ENCODE peak calls at places on chromosomes 12 and 14, in seven cellular contexts. One of them, this sample, is unnamed.

GRCh38 chr12:107553211-107553765 is 132.3 kb upstream of the PWP1 start:
- DNase-seq in fibroblast of pulmonary artery: no peak
- DNase-seq in ovary: no peak
- DNase-seq in GM13976: no peak
- DNase-seq in HFFc6: no peak
- DNase-seq in dorsolateral prefrontal cortex: no peak
- DNase-seq in testis: no peak
- DNase-seq in this sample: no peak

GRCh38 chr14:100263141-100263540 is 24.2 kb downstream of the YY1 start:
- DNase-seq in fibroblast of pulmonary artery: no peak
- DNase-seq in ovary: no peak
- DNase-seq in GM13976: no peak
- DNase-seq in HFFc6: peak
- DNase-seq in dorsolateral prefrontal cortex: no peak
- DNase-seq in testis: no peak
- DNase-seq in this sample: no peak

GRCh38 chr12:112557954-112558630 is 139.3 kb downstream of the PTPN11 start:
- DNase-seq in fibroblast of pulmonary artery: no peak
- DNase-seq in ovary: no peak
- DNase-seq in GM13976: no peak
- DNase-seq in HFFc6: no peak
- DNase-seq in dorsolateral prefrontal cortex: peak
- DNase-seq in testis: no peak
- DNase-seq in this sample: no peak

GRCh38 chr12:116878567-116879508 is 2.4 kb downstream of the HRK start:
- DNase-seq in fibroblast of pulmonary artery: no peak
- DNase-seq in ovary: no peak
- DNase-seq in GM13976: peak
- DNase-seq in HFFc6: no peak
- DNase-seq in dorsolateral prefrontal cortex: no peak
- DNase-seq in testis: no peak
- DNase-seq in this sample: peak

GRCh38 chr12:110639336-110640178 is 25.6 kb downstream of the TCTN1 start:
- DNase-seq in fibroblast of pulmonary artery: peak
- DNase-seq in ovary: no peak
- DNase-seq in GM13976: peak
- DNase-seq in HFFc6: peak
- DNase-seq in dorsolateral prefrontal cortex: no peak
- DNase-seq in testis: no peak
- DNase-seq in this sample: peak

GRCh38 chr14:32367501-32367900 is 38.4 kb downstream of the AKAP6 start:
- DNase-seq in fibroblast of pulmonary artery: peak
- DNase-seq in ovary: no peak
- DNase-seq in GM13976: no peak
- DNase-seq in HFFc6: no peak
- DNase-seq in dorsolateral prefrontal cortex: no peak
- DNase-seq in testis: no peak
- DNase-seq in this sample: no peak

GRCh38 chr14:34930591-34931069 is 52.2 kb upstream of the SRP54 start:
- DNase-seq in fibroblast of pulmonary artery: no peak
- DNase-seq in ovary: no peak
- DNase-seq in GM13976: peak
- DNase-seq in HFFc6: no peak
- DNase-seq in dorsolateral prefrontal cortex: no peak
- DNase-seq in testis: no peak
- DNase-seq in this sample: no peak

GRCh38 chr12:114257687-114258086 is 148.3 kb downstream of the TBX5 start:
- DNase-seq in fibroblast of pulmonary artery: no peak
- DNase-seq in ovary: no peak
- DNase-seq in GM13976: no peak
- DNase-seq in HFFc6: no peak
- DNase-seq in dorsolateral prefrontal cortex: no peak
- DNase-seq in testis: no peak
- DNase-seq in this sample: no peak

GRCh38 chr14:45249847-45250575 is 3.0 kb downstream of the MIS18BP1 start:
- DNase-seq in fibroblast of pulmonary artery: peak
- DNase-seq in ovary: peak
- DNase-seq in GM13976: peak
- DNase-seq in HFFc6: peak
- DNase-seq in dorsolateral prefrontal cortex: no peak
- DNase-seq in testis: peak
- DNase-seq in this sample: peak

GRCh38 chr12:66662179-66662578 is 16.7 kb downstream of the GRIP1 start:
- DNase-seq in fibroblast of pulmonary artery: no peak
- DNase-seq in ovary: no peak
- DNase-seq in GM13976: peak
- DNase-seq in HFFc6: no peak
- DNase-seq in dorsolateral prefrontal cortex: no peak
- DNase-seq in testis: no peak
- DNase-seq in this sample: no peak

GRCh38 chr12:69405466-69405865 is 45.9 kb downstream of the YEATS4 start:
- DNase-seq in fibroblast of pulmonary artery: peak
- DNase-seq in ovary: no peak
- DNase-seq in GM13976: no peak
- DNase-seq in HFFc6: peak
- DNase-seq in dorsolateral prefrontal cortex: no peak
- DNase-seq in testis: no peak
- DNase-seq in this sample: no peak

GRCh38 chr12:3904999-3905398 is 31.8 kb upstream of the PARP11 start:
- DNase-seq in fibroblast of pulmonary artery: no peak
- DNase-seq in ovary: no peak
- DNase-seq in GM13976: no peak
- DNase-seq in HFFc6: no peak
- DNase-seq in dorsolateral prefrontal cortex: no peak
- DNase-seq in testis: no peak
- DNase-seq in this sample: no peak

GRCh38 chr12:3896851-3897351 is 23.7 kb upstream of the PARP11 start:
- DNase-seq in fibroblast of pulmonary artery: no peak
- DNase-seq in ovary: no peak
- DNase-seq in GM13976: no peak
- DNase-seq in HFFc6: peak
- DNase-seq in dorsolateral prefrontal cortex: no peak
- DNase-seq in testis: peak
- DNase-seq in this sample: no peak

GRCh38 chr12:3898751-3899150 is 25.6 kb upstream of the PARP11 start:
- DNase-seq in fibroblast of pulmonary artery: no peak
- DNase-seq in ovary: no peak
- DNase-seq in GM13976: no peak
- DNase-seq in HFFc6: no peak
- DNase-seq in dorsolateral prefrontal cortex: no peak
- DNase-seq in testis: no peak
- DNase-seq in this sample: no peak

GRCh38 chr12:3897400-3897910 is 24.3 kb upstream of the PARP11 start:
- DNase-seq in fibroblast of pulmonary artery: no peak
- DNase-seq in ovary: no peak
- DNase-seq in GM13976: no peak
- DNase-seq in HFFc6: no peak
- DNase-seq in dorsolateral prefrontal cortex: no peak
- DNase-seq in testis: no peak
- DNase-seq in this sample: no peak

DNA sequence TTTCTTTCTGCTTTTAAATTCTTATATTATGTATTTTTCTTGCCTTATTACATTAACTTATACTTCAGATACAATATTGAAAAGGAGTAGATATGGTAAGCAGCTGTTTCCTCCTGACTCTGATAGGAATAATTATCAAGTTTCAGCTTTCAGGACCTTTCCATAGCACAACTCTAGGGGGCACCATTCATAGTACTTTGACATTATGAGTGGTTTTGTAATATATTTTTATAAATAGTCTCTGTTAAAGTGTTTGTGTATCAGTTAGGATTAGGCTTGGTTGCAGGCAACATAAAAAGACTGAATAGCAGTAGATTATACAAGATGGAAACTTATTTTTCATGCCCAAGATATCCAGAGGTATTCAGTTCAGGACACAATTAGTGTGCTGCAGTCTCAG is 27.9 kb upstream of the PARP11 start:
- DNase-seq in fibroblast of pulmonary artery: no peak
- DNase-seq in ovary: no peak
- DNase-seq in GM13976: no peak
- DNase-seq in HFFc6: no peak
- DNase-seq in dorsolateral prefrontal cortex: no peak
- DNase-seq in testis: no peak
- DNase-seq in this sample: no peak
- TF ChIP-seq CTCF in fibroblast of pulmonary artery: no peak
- TF ChIP-seq CTCF in ovary: no peak
- TF ChIP-seq CTCF in GM13976: no peak
- TF ChIP-seq CTCF in HFFc6: peak
- TF ChIP-seq CTCF in dorsolateral prefrontal cortex: no peak
- TF ChIP-seq CTCF in testis: no peak
- TF ChIP-seq CTCF in this sample: no peak

GRCh38 chr14:99174081-99174851 is 97.7 kb downstream of the BCL11B start:
- DNase-seq in fibroblast of pulmonary artery: no peak
- DNase-seq in ovary: no peak
- DNase-seq in GM13976: no peak
- DNase-seq in HFFc6: no peak
- DNase-seq in dorsolateral prefrontal cortex: no peak
- DNase-seq in testis: peak
- DNase-seq in this sample: no peak
- TF ChIP-seq CTCF in fibroblast of pulmonary artery: no peak
- TF ChIP-seq CTCF in ovary: no peak
- TF ChIP-seq CTCF in GM13976: no peak
- TF ChIP-seq CTCF in HFFc6: no peak
- TF ChIP-seq CTCF in dorsolateral prefrontal cortex: no peak
- TF ChIP-seq CTCF in testis: no peak
- TF ChIP-seq CTCF in this sample: no peak

GRCh38 chr14:80356413-80356812 is 145.1 kb upstream of the DIO2 start:
- DNase-seq in fibroblast of pulmonary artery: peak
- DNase-seq in ovary: no peak
- DNase-seq in GM13976: no peak
- DNase-seq in HFFc6: no peak
- DNase-seq in dorsolateral prefrontal cortex: no peak
- DNase-seq in testis: peak
- DNase-seq in this sample: no peak
- TF ChIP-seq CTCF in fibroblast of pulmonary artery: peak
- TF ChIP-seq CTCF in ovary: no peak
- TF ChIP-seq CTCF in GM13976: no peak
- TF ChIP-seq CTCF in HFFc6: peak
- TF ChIP-seq CTCF in dorsolateral prefrontal cortex: peak
- TF ChIP-seq CTCF in testis: no peak
- TF ChIP-seq CTCF in this sample: peak

DNA sequence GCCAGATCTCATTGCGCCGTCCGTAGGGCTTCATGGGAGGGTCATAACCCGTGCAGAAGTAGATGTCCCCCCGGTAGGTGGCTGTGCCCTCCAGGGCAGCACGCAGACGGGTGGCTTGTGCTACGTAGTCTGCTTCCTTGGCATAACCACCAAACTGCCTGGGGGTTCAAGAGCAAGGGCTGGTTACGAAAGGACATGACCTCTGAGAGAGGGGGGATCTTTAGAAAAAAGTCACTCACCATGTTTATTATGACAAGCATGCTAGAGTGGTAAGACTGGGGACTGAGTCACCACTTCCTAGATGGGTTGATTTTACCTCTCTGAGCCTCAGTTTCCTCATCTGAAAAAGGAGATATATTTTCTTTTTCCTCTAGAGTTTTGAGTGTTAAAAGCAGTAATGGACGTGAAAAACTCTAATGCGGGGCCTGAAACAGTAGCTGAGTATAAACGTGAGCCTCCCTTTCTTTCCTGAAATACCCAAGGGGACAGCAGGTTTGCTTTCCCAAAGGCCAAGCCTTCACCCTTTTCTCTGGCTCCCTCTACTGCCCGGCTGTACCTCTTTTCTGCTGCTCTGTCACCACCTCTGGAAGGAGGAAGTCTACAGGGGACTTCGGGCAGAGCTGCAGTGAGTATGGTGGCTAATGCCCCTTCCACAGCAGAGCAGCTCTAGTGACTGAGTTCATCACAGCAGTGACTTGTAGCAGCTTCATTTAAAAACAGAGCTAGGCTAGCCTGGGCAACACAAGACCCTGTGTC is 23.5 kb upstream of the GPRC5D start:
- DNase-seq in fibroblast of pulmonary artery: peak
- DNase-seq in ovary: no peak
- DNase-seq in GM13976: peak
- DNase-seq in HFFc6: peak
- DNase-seq in dorsolateral prefrontal cortex: peak
- DNase-seq in testis: no peak
- DNase-seq in this sample: peak
- TF ChIP-seq CTCF in fibroblast of pulmonary artery: peak
- TF ChIP-seq CTCF in ovary: no peak
- TF ChIP-seq CTCF in GM13976: peak
- TF ChIP-seq CTCF in HFFc6: peak
- TF ChIP-seq CTCF in dorsolateral prefrontal cortex: peak
- TF ChIP-seq CTCF in testis: no peak
- TF ChIP-seq CTCF in this sample: peak

This sample was measured in GM13977.